ENCODE peak calls at places on chromosomes 7 and 10, in five cellular contexts. P, F, S, Q and V are unnamed samples. For H3K9me3, the result is how much of the 10 kb centered on the place peaks cover.

GRCh38 chr10:10211409-10211808 is 806.3 kb upstream of the CELF2 start:
- DNase-seq in P (no peak), Q (no peak), F (no peak), S (no peak), V (no peak)

GRCh38 chr7:134546903-134547737 is 1.8 kb upstream of the AKR1B15 start:
- DNase-seq in S (no peak), P (peak), F (peak), Q (peak), V (peak)

GRCh38 chr7:1295776-1296726 is 63.4 kb downstream of the UNCX start:
- DNase-seq in Q (no peak), F (no peak), P (no peak), S (no peak), V (no peak)

GRCh38 chr10:61835069-61835908 is 66.2 kb upstream of the ARID5B start:
- DNase-seq in F (peak), P (no peak), S (no peak), Q (peak), V (no peak)

GRCh38 chr10:30736685-30737232 is 107.2 kb upstream of the LYZL2 start:
- DNase-seq in F (peak), Q (peak), S (peak), P (no peak), V (no peak)

GRCh38 chr10:125151824-125152634 is 8.3 kb downstream of the CTBP2 start:
- DNase-seq in Q (no peak), S (no peak), F (no peak), P (no peak), V (no peak)

GRCh38 chr10:101616415-101617101 is 28.4 kb downstream of the DPCD start:
- DNase-seq in Q (no peak), F (no peak), P (peak), S (peak), V (no peak)

GRCh38 chr10:119006451-119007210 is 22.9 kb upstream of the NANOS1 start:
- DNase-seq in P (peak), F (peak), Q (peak), S (peak), V (no peak)

GRCh38 chr10:4249841-4250496 is 465.0 kb upstream of the KLF6 start:
- DNase-seq in P (peak), S (no peak), F (no peak), Q (peak), V (no peak)

GRCh38 chr10:4247379-4247778 is 462.4 kb upstream of the KLF6 start:
- DNase-seq in S (no peak), Q (no peak), P (no peak), F (peak), V (no peak)

GRCh38 chr10:4246881-4247358 is 461.9 kb upstream of the KLF6 start:
- DNase-seq in S (no peak), Q (peak), P (no peak), F (peak), V (no peak)

GRCh38 chr10:4254101-4254994 is 469.3 kb upstream of the KLF6 start:
- DNase-seq in S (no peak), Q (no peak), F (peak), P (no peak), V (no peak)

DNA sequence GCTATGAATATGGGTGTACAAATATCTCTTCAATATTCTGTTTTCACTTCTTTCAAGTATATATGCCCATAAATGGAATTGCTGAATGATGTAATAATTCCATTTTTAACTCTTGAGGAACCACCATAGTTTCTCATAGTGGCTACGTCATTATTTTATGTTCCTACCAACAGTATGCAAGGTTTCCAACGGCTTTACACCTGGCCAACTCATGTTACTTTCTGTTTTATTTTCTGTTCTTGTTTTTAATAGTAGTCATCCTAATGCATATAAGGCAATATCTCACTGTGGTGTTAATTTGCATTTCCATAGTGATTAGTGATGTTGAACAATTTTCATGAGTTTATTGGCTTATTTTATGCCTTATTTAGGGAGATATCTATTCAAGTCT is 465.5 kb upstream of the KLF6 start:
- DNase-seq in S (no peak), Q (no peak), F (no peak), P (no peak), V (no peak)
- H3K27ac ChIP-seq in S (no peak), Q (peak), F (no peak), P (peak), V (no peak)

GRCh38 chr10:106573106-106573505 is 591.4 kb downstream of the SORCS1 start:
- DNase-seq in F (peak), Q (peak), P (no peak), S (no peak), V (no peak)

GRCh38 chr10:106566871-106567270 is 597.6 kb downstream of the SORCS1 start:
- DNase-seq in Q (peak), F (no peak), P (no peak), S (no peak), V (no peak)

GRCh38 chr10:106576534-106576933 is 588.0 kb downstream of the SORCS1 start:
- DNase-seq in S (no peak), F (no peak), Q (no peak), P (no peak), V (no peak)

GRCh38 chr10:106567629-106568028 is 596.9 kb downstream of the SORCS1 start:
- DNase-seq in Q (no peak), P (no peak), F (no peak), S (no peak), V (no peak)

GRCh38 chr10:106571216-106571954 is 593.1 kb downstream of the SORCS1 start:
- DNase-seq in F (peak), S (no peak), Q (peak), P (no peak), V (no peak)
- TF ChIP-seq CTCF in F (peak), S (no peak), Q (peak), P (no peak), V (no peak)

GRCh38 chr7:65397730-65398142 is 24.1 kb downstream of the ZNF92 start:
- DNase-seq in P (no peak), S (no peak), F (peak), Q (peak), V (no peak)
- H3K9me3 ChIP-seq in P (under half), S (under half), F (under half), Q (under half), V (half or more)

GRCh38 chr7:106163257-106163656 is 51.1 kb upstream of the SYPL1 start:
- DNase-seq in F (no peak), S (no peak), Q (no peak), P (no peak), V (no peak)
- H3K27ac ChIP-seq in F (no peak), S (no peak), Q (no peak), P (no peak), V (no peak)